ENCODE peak calls at places on chromosomes 16 and 17, in ten cellular contexts. S, K, P, G, M, R, Y, X, I and E are unnamed samples.

GRCh38 chr17:49928126-49928800 is 40.7 kb upstream of the DLX4 start:
- DNase-seq in S (no peak), K (no peak), P (no peak), G (no peak), M (no peak), R (no peak), Y (no peak), X (no peak), I (peak), E (no peak)

GRCh38 chr17:50192116-50192872 is 9.1 kb downstream of the COL1A1 start:
- DNase-seq in S (no peak), K (peak), P (no peak), G (no peak), M (no peak), R (no peak), Y (no peak), X (no peak), I (peak), E (no peak)

GRCh38 chr17:72336026-72336803 is 215.4 kb downstream of the SOX9 start:
- DNase-seq in S (peak), K (no peak), P (no peak), G (no peak), M (no peak), R (no peak), Y (no peak), X (no peak), I (no peak), E (no peak)

GRCh38 chr17:80345321-80345720 is 69.6 kb upstream of the ENDOV start:
- DNase-seq in S (no peak), K (no peak), P (no peak), G (no peak), M (no peak), R (no peak), Y (no peak), X (no peak), I (no peak), E (no peak)

GRCh38 chr17:28585891-28586290 is 9.2 kb upstream of the ALDOC start:
- DNase-seq in S (no peak), K (no peak), P (no peak), G (no peak), M (no peak), R (no peak), Y (no peak), X (no peak), I (no peak), E (no peak)

GRCh38 chr16:13242201-13242600 is 340.8 kb downstream of the SHISA9 start:
- DNase-seq in S (no peak), K (no peak), P (no peak), G (no peak), M (no peak), R (no peak), Y (no peak), X (no peak), I (no peak), E (no peak)

GRCh38 chr17:33197342-33197741 is 95.8 kb downstream of the ASIC2 start:
- DNase-seq in S (no peak), K (no peak), P (no peak), G (no peak), M (no peak), R (no peak), Y (no peak), X (no peak), I (no peak), E (no peak)

GRCh38 chr17:66354981-66355380 is 52.6 kb downstream of the PRKCA start:
- DNase-seq in S (no peak), K (peak), P (no peak), G (peak), M (no peak), R (peak), Y (no peak), X (no peak), I (peak), E (no peak)

GRCh38 chr17:50861822-50862528 is 4.2 kb downstream of the TOB1 start:
- DNase-seq in S (no peak), K (no peak), P (no peak), G (no peak), M (no peak), R (no peak), Y (no peak), X (no peak), I (peak), E (no peak)

GRCh38 chr16:85983606-85984005 is 84.6 kb downstream of the IRF8 start:
- DNase-seq in S (no peak), K (no peak), P (no peak), G (no peak), M (no peak), R (no peak), Y (no peak), X (no peak), I (no peak), E (no peak)

GRCh38 chr17:61656721-61657217 is 65.8 kb upstream of the NACA2 start:
- DNase-seq in S (no peak), K (no peak), P (no peak), G (peak), M (no peak), R (no peak), Y (no peak), X (no peak), I (no peak), E (no peak)

GRCh38 chr16:3076577-3076976 is 11.1 kb downstream of the IL32 start:
- DNase-seq in S (no peak), K (no peak), P (no peak), G (no peak), M (peak), R (no peak), Y (no peak), X (no peak), I (no peak), E (no peak)

GRCh38 chr17:962166-962565 is 17.4 kb downstream of the NXN start:
- DNase-seq in S (no peak), K (no peak), P (no peak), G (no peak), M (no peak), R (no peak), Y (no peak), X (no peak), I (no peak), E (no peak)

GRCh38 chr16:8372141-8372540 is 218.2 kb downstream of the TMEM114 start:
- DNase-seq in S (no peak), K (no peak), P (no peak), G (no peak), M (no peak), R (no peak), Y (no peak), X (no peak), I (no peak), E (no peak)

GRCh38 chr16:49158029-49158642 is 123.5 kb downstream of the CBLN1 start:
- DNase-seq in S (peak), K (peak), P (peak), G (peak), M (peak), R (no peak), Y (no peak), X (no peak), I (peak), E (peak)

GRCh38 chr16:86800914-86801313 is 222.6 kb downstream of the FOXL1 start:
- DNase-seq in S (no peak), K (no peak), P (no peak), G (no peak), M (no peak), R (no peak), Y (peak), X (no peak), I (no peak), E (no peak)

GRCh38 chr16:4796982-4797804 is 2.0 kb downstream of the SMIM22 start:
- DNase-seq in S (no peak), K (no peak), P (peak), G (no peak), M (no peak), R (no peak), Y (no peak), X (no peak), I (no peak), E (no peak)

GRCh38 chr16:87335306-87335967 is 18.2 kb upstream of the C16orf95 start:
- DNase-seq in S (no peak), K (no peak), P (no peak), G (no peak), M (no peak), R (no peak), Y (no peak), X (no peak), I (no peak), E (no peak)

GRCh38 chr16:55672471-55672870 is 16.7 kb downstream of the SLC6A2 start:
- DNase-seq in S (no peak), K (peak), P (no peak), G (peak), M (no peak), R (no peak), Y (no peak), X (no peak), I (peak), E (no peak)

GRCh38 chr17:41332239-41332638 is 16.7 kb upstream of the KRTAP17-1 start:
- DNase-seq in S (no peak), K (no peak), P (no peak), G (no peak), M (no peak), R (no peak), Y (no peak), X (no peak), I (no peak), E (no peak)

GRCh38 chr17:6457688-6458190 is 13.5 kb downstream of the PIMREG start:
- DNase-seq in S (no peak), K (no peak), P (peak), G (no peak), M (no peak), R (no peak), Y (no peak), X (no peak), I (no peak), E (no peak)

GRCh38 chr16:78385406-78385805 is 286.0 kb downstream of the WWOX start:
- DNase-seq in S (no peak), K (no peak), P (no peak), G (peak), M (no peak), R (no peak), Y (no peak), X (no peak), I (no peak), E (no peak)

GRCh38 chr17:37754363-37754762 is 9.5 kb upstream of the HNF1B start:
- DNase-seq in S (no peak), K (no peak), P (no peak), G (no peak), M (no peak), R (no peak), Y (no peak), X (no peak), I (no peak), E (no peak)

GRCh38 chr16:10280262-10281170 is 98.3 kb upstream of the GRIN2A start:
- DNase-seq in S (no peak), K (no peak), P (no peak), G (no peak), M (peak), R (peak), Y (no peak), X (no peak), I (no peak), E (no peak)

GRCh38 chr17:41301204-41301790 is 1.4 kb downstream of the KRTAP29-1 start:
- DNase-seq in S (no peak), K (no peak), P (no peak), G (no peak), M (no peak), R (no peak), Y (no peak), X (no peak), I (no peak), E (no peak)

GRCh38 chr16:324201-324450 is 28.4 kb downstream of the AXIN1 start:
- DNase-seq in S (no peak), K (no peak), P (no peak), G (no peak), M (no peak), R (no peak), Y (peak), X (no peak), I (no peak), E (no peak)

GRCh38 chr16:8936421-8936820 is 27.3 kb downstream of the USP7 start:
- DNase-seq in S (peak), K (peak), P (no peak), G (peak), M (peak), R (peak), Y (peak), X (peak), I (peak), E (no peak)

GRCh38 chr16:82638095-82638798 is 11.5 kb downstream of the CDH13 start:
- DNase-seq in S (no peak), K (peak), P (no peak), G (peak), M (no peak), R (no peak), Y (no peak), X (no peak), I (peak), E (no peak)

GRCh38 chr17:31158741-31159377 is 64.1 kb downstream of the NF1 start:
- DNase-seq in S (no peak), K (peak), P (no peak), G (peak), M (no peak), R (no peak), Y (no peak), X (no peak), I (no peak), E (no peak)

GRCh38 chr17:31152271-31152670 is 57.5 kb downstream of the NF1 start:
- DNase-seq in S (no peak), K (no peak), P (no peak), G (no peak), M (no peak), R (no peak), Y (no peak), X (no peak), I (no peak), E (no peak)

GRCh38 chr17:31155208-31155810 is 60.5 kb downstream of the NF1 start:
- DNase-seq in S (no peak), K (peak), P (no peak), G (peak), M (no peak), R (no peak), Y (no peak), X (no peak), I (peak), E (no peak)

DNA sequence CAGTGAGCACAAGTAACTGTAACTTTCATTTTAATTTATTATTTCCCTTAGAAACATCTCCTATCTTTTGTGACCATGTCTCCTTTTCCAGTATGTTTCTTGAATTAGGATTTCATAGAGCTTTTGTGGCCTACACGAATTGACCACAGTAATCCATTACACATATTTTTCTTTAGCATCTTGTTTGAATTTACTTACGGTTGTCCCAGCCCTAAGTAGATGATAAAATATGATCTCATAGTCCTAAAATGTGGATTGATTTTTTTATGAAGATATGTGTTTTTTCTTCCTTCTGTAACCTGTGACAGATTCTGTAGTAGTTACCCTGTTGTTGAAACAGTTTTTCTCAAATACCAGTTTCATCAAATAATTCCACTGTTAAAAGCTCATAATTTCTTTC is 61.5 kb downstream of the NF1 start:
- DNase-seq in S (no peak), K (peak), P (no peak), G (peak), M (no peak), R (no peak), Y (no peak), X (no peak), I (peak), E (no peak)
- TF ChIP-seq CTCF in S (no peak), K (no peak), P (no peak), G (no peak), M (no peak), R (no peak), Y (no peak), X (no peak), I (no peak), E (no peak)

DNA sequence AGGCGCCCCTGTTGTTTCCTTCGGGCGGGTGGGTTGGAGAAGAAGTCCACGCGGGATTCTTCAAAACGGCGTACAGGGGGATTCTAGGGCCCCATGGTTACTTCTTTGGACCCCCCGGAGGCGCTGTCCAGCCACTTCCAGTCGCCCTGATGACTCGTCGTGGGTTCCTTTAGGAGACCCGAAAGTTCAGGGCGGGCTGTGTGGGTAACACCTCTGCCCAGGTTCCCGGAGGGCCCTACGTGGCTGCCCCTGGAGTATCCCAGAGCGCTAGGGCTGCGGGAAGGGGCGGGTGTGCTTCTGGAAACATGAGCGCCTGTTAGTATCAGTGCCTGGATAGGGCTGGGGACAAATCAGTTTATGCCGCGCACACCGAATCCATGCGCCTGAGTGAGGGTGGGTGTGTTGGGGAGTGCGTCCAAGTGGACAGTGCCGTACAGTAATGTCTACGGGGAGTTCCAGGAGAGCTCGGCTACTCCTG is 602 bp upstream of the HIC1 start:
- DNase-seq in S (no peak), K (peak), P (no peak), G (peak), M (no peak), R (peak), Y (no peak), X (peak), I (peak), E (no peak)
- TF ChIP-seq CTCF in S (no peak), K (no peak), P (no peak), G (no peak), M (no peak), R (no peak), Y (no peak), X (no peak), I (no peak), E (no peak)

DNA sequence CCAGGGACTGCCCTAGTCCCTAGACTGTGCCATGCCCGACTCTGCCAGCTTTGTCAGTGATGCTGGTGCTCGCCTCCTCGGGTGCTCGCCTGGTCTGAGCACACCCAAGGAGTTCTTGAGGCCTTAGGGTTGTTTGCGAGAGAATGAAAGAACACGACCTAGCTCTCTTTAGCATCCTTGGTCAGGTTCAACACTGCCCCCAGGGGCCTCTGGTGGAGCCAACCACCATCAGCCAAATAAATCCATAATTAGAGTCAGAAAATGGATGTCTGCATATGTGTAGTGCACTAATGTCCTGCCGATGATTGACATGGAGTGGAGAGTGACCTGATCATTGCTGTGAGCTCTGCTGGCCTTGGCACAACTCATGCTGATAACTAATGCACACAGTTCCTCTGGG is 8.2 kb upstream of the STH start:
- DNase-seq in S (no peak), K (no peak), P (no peak), G (no peak), M (no peak), R (no peak), Y (no peak), X (no peak), I (no peak), E (no peak)
- TF ChIP-seq CTCF in S (no peak), K (peak), P (no peak), G (no peak), M (no peak), R (peak), Y (no peak), X (no peak), I (no peak), E (peak)

GRCh38 chr17:79203657-79204056 is 129.0 kb downstream of the ENGASE start:
- DNase-seq in S (no peak), K (no peak), P (no peak), G (no peak), M (no peak), R (no peak), Y (no peak), X (no peak), I (no peak), E (no peak)

GRCh38 chr17:79204261-79204660 is 129.6 kb downstream of the ENGASE start:
- DNase-seq in S (no peak), K (no peak), P (no peak), G (no peak), M (no peak), R (no peak), Y (no peak), X (no peak), I (no peak), E (no peak)

GRCh38 chr17:79202476-79202875 is 127.9 kb downstream of the ENGASE start:
- DNase-seq in S (no peak), K (no peak), P (no peak), G (no peak), M (no peak), R (no peak), Y (no peak), X (peak), I (peak), E (no peak)

GRCh38 chr17:79201536-79202227 is 127.1 kb downstream of the ENGASE start:
- DNase-seq in S (no peak), K (peak), P (no peak), G (no peak), M (no peak), R (peak), Y (no peak), X (no peak), I (peak), E (no peak)

DNA sequence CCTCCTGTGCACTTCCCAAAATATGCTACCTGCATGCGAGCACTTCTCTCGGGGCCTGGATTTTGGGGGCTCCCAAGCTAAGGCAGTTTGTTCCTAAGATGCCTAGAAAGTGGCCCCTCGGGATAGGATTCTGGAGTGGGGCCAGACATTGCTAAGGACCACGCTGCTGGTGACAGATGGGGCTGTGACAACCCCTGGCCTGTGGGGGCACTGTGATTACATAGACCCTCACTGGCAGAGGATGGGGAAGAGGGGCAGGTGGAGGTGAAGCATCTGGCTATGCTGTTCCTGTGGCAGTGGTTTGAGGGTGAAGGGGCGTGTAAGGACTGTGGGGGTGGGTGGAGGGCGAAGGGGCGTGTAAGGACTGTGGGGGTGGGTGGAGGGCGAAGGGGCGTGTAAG is 128.4 kb downstream of the ENGASE start:
- DNase-seq in S (no peak), K (no peak), P (no peak), G (no peak), M (no peak), R (peak), Y (no peak), X (no peak), I (no peak), E (no peak)
- TF ChIP-seq CTCF in S (peak), K (no peak), P (no peak), G (no peak), M (no peak), R (peak), Y (no peak), X (peak), I (no peak), E (no peak)

GRCh38 chr17:45385331-45385997 is 47.2 kb downstream of the ARHGAP27 start:
- DNase-seq in S (peak), K (peak), P (peak), G (peak), M (peak), R (peak), Y (peak), X (peak), I (peak), E (peak)
- TF ChIP-seq CTCF in S (peak), K (peak), P (peak), G (peak), M (peak), R (peak), Y (peak), X (peak), I (peak), E (peak)

GRCh38 chr16:83956336-83957289 is 3.6 kb downstream of the OSGIN1 start:
- DNase-seq in S (peak), K (peak), P (peak), G (peak), M (peak), R (peak), Y (peak), X (peak), I (peak), E (peak)

GRCh38 chr16:83953796-83954576 is 946 bp downstream of the OSGIN1 start:
- DNase-seq in S (peak), K (peak), P (peak), G (peak), M (peak), R (no peak), Y (no peak), X (no peak), I (peak), E (no peak)

GRCh38 chr16:83952940-83953795 is at the start of gene OSGIN1:
- DNase-seq in S (peak), K (peak), P (peak), G (peak), M (peak), R (peak), Y (peak), X (no peak), I (peak), E (peak)

GRCh38 chr16:83955218-83956130 is 2.4 kb downstream of the OSGIN1 start:
- DNase-seq in S (no peak), K (peak), P (no peak), G (peak), M (no peak), R (no peak), Y (no peak), X (no peak), I (peak), E (no peak)

DNA sequence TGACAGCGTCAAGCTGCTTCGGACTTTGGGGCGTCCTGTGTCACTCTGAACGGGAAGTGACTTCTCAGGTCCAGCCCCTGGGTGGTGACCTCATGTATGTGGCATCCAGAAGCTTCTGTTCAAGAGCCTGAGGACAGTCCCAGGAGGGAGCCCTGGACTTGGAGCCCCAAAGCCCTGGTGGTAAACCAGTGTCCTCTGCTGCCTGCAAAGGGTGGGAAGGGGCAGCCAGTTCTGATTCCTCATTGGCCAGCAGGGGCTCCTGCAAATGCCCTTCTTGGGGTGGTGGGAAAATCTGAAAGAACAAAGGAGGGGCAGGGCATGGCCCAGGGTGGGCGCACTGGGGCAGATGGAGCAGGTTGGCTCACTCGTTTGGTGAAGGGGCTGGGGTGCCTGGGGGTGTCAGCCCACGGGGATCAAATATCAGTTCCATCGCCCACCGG is 1.6 kb downstream of the OSGIN1 start:
- DNase-seq in S (no peak), K (peak), P (peak), G (peak), M (no peak), R (no peak), Y (no peak), X (no peak), I (peak), E (no peak)
- TF ChIP-seq CTCF in S (no peak), K (peak), P (no peak), G (no peak), M (no peak), R (no peak), Y (no peak), X (no peak), I (no peak), E (no peak)